ENCODE peak calls at places on chromosomes 6 and 20, in five cellular contexts. H is naive B cell, R is MCF 10A, F is T-helper 2 cell, E is activated T-helper 1 cell treated with Interleukin-2 at 50 U/mL for 16 hours. N is an unnamed sample.

GRCh38 chr6:47654255-47654654 is 44.1 kb upstream of the ADGRF4 start:
- DNase-seq in H (no peak), R (no peak), F (no peak), E (no peak), N (no peak)

GRCh38 chr6:167990016-167990945 is 7.2 kb upstream of the KIF25 start:
- DNase-seq in H (no peak), R (no peak), F (no peak), E (no peak), N (no peak)

GRCh38 chr6:143802833-143803565 is 40.1 kb upstream of the LTV1 start:
- DNase-seq in H (no peak), R (no peak), F (no peak), E (no peak), N (no peak)

GRCh38 chr6:146532702-146533101 is 10.9 kb upstream of the RAB32 start:
- DNase-seq in H (no peak), R (no peak), F (no peak), E (no peak), N (no peak)

GRCh38 chr20:46627251-46627650 is 24.0 kb downstream of the SLC13A3 start:
- DNase-seq in H (no peak), R (no peak), F (no peak), E (no peak), N (no peak)

GRCh38 chr20:21101453-21102251 is 4.5 kb downstream of the LINC00237 start:
- DNase-seq in H (peak; percentile 10), R (no peak), F (no peak), E (no peak), N (no peak)

GRCh38 chr6:111894951-111895350 is 21.7 kb upstream of the FYN start:
- DNase-seq in H (no peak), R (no peak), F (no peak), E (no peak), N (no peak)

GRCh38 chr20:25066386-25066785 is 8.4 kb upstream of the ACSS1 start:
- DNase-seq in H (no peak), R (no peak), F (no peak), E (no peak), N (no peak)

GRCh38 chr6:43624786-43625288 is 4.2 kb downstream of the GTPBP2 start:
- DNase-seq in H (no peak), R (no peak), F (no peak), E (no peak), N (no peak)

GRCh38 chr20:53599378-53599777 is 5.7 kb upstream of the ZNF217 start:
- DNase-seq in H (no peak), R (no peak), F (no peak), E (no peak), N (no peak)

GRCh38 chr6:139939189-139939979 is 564.9 kb upstream of the CITED2 start:
- DNase-seq in H (no peak), R (no peak), F (no peak), E (no peak), N (no peak)

GRCh38 chr6:43727634-43728033 is 40.0 kb upstream of the MRPS18A start:
- DNase-seq in H (no peak), R (no peak), F (no peak), E (no peak), N (no peak)

GRCh38 chr6:150391890-150392289 is 23.1 kb downstream of the IYD start:
- DNase-seq in H (no peak), R (peak; percentile 21), F (no peak), E (no peak), N (no peak)

GRCh38 chr20:51442602-51443001 is 99.9 kb downstream of the NFATC2 start:
- DNase-seq in H (no peak), R (no peak), F (no peak), E (no peak), N (no peak)

GRCh38 chr20:64082126-64082638 is 2.0 kb downstream of the LKAAEAR1 start:
- DNase-seq in H (no peak), R (no peak), F (no peak), E (no peak), N (no peak)

N was measured in heart right ventricle.